ENCODE peak calls at places on chromosomes 5 and 9, in ten cellular contexts. X is RPMI7951; G is right cardiac atrium; J is stimulated activated CD8-positive, alpha-beta memory T cell treated with anti-CD3 and anti-CD28 coated beads, Interleukin-4, amount 100 ng/mL, for 24 hours; V is nucleus accumbens; F is cardiac muscle cell; E is activated CD4-positive, alpha-beta T cell treated with anti-CD3 and anti-CD28 coated beads, Interleukin-2, amount 10 ng/mL, durations not matched to agents 7 days and 5 days; L is activated T-cell treated with anti-CD3 and anti-CD28 coated beads, Interleukin-2, amount 50 U/mL, for 48 hours; Y is tibial nerve; H is iris pigment epithelial cell. D is an unnamed sample.

GRCh38 chr5:56669534-56670483 is 145.5 kb upstream of the MAP3K1 start:
- DNase-seq in X (peak), G (peak), J (peak), V (no peak), F (peak), E (peak), L (peak), Y (peak), H (peak), D (no peak)

GRCh38 chr5:109907189-109907588 is 217.5 kb downstream of the MAN2A1 start:
- DNase-seq in X (peak), G (no peak), J (no peak), V (no peak), F (no peak), E (no peak), L (no peak), Y (peak), H (peak), D (no peak)

GRCh38 chr5:91225848-91226686 is 157.1 kb downstream of the ARRDC3 start:
- DNase-seq in X (peak), G (no peak), J (peak), V (no peak), F (peak), E (peak), L (peak), Y (no peak), H (no peak), D (no peak)

GRCh38 chr9:88739373-88739772 is 204.4 kb downstream of the NXNL2 start:
- DNase-seq in X (no peak), G (no peak), J (no peak), V (no peak), F (no peak), E (no peak), L (no peak), Y (no peak), H (no peak), D (no peak)

GRCh38 chr5:150167163-150167798 is 703 bp downstream of the CDX1 start:
- DNase-seq in X (no peak), G (peak), J (no peak), V (no peak), F (no peak), E (no peak), L (no peak), Y (no peak), H (no peak), D (no peak)

GRCh38 chr9:33273266-33273971 is 8.6 kb downstream of the CHMP5 start:
- DNase-seq in X (no peak), G (no peak), J (no peak), V (no peak), F (no peak), E (no peak), L (no peak), Y (no peak), H (peak), D (no peak)

GRCh38 chr5:79702606-79703380 is 13.2 kb downstream of the CMYA5 start:
- DNase-seq in X (peak), G (no peak), J (peak), V (no peak), F (no peak), E (peak), L (peak), Y (no peak), H (peak), D (no peak)

GRCh38 chr5:3212869-3213268 is 382.8 kb upstream of the IRX1 start:
- DNase-seq in X (no peak), G (no peak), J (no peak), V (no peak), F (no peak), E (no peak), L (no peak), Y (no peak), H (no peak), D (no peak)

GRCh38 chr9:87836951-87837715 is 45.5 kb upstream of the SPATA31E1 start:
- DNase-seq in X (no peak), G (no peak), J (no peak), V (no peak), F (no peak), E (no peak), L (no peak), Y (no peak), H (no peak), D (no peak)

GRCh38 chr9:2174321-2174720 is 159.2 kb downstream of the SMARCA2 start:
- DNase-seq in X (no peak), G (no peak), J (no peak), V (no peak), F (no peak), E (no peak), L (no peak), Y (no peak), H (no peak), D (no peak)

GRCh38 chr5:173329370-173330150 is 1.3 kb upstream of the STC2 start:
- DNase-seq in X (peak), G (no peak), J (no peak), V (no peak), F (peak), E (peak), L (peak), Y (no peak), H (no peak), D (no peak)

GRCh38 chr9:34387239-34387638 is 10.5 kb upstream of the MYORG start:
- DNase-seq in X (no peak), G (no peak), J (no peak), V (no peak), F (no peak), E (peak), L (no peak), Y (no peak), H (no peak), D (no peak)

GRCh38 chr5:52580921-52581320 is 206.8 kb upstream of the ITGA1 start:
- DNase-seq in X (peak), G (peak), J (no peak), V (no peak), F (no peak), E (no peak), L (no peak), Y (no peak), H (peak), D (no peak)

GRCh38 chr5:153233933-153234332 is 256.5 kb upstream of the GRIA1 start:
- DNase-seq in X (no peak), G (no peak), J (no peak), V (no peak), F (no peak), E (no peak), L (no peak), Y (peak), H (no peak), D (no peak)

GRCh38 chr9:79233542-79233941 is 338.2 kb upstream of the TLE4 start:
- DNase-seq in X (peak), G (no peak), J (no peak), V (no peak), F (no peak), E (no peak), L (no peak), Y (no peak), H (peak), D (no peak)

GRCh38 chr5:150396247-150396646 is 16.5 kb downstream of the CD74 start:
- DNase-seq in X (no peak), G (no peak), J (no peak), V (no peak), F (no peak), E (no peak), L (no peak), Y (no peak), H (no peak), D (no peak)

GRCh38 chr5:110377411-110378392 is 348.8 kb downstream of the TMEM232 start:
- DNase-seq in X (no peak), G (no peak), J (no peak), V (no peak), F (peak), E (no peak), L (no peak), Y (no peak), H (peak), D (no peak)

GRCh38 chr5:44885903-44886302 is 77.2 kb downstream of the MRPS30 start:
- DNase-seq in X (peak), G (no peak), J (no peak), V (no peak), F (no peak), E (no peak), L (no peak), Y (no peak), H (peak), D (no peak)

GRCh38 chr9:134570151-134570621 is 71.4 kb upstream of the COL5A1 start:
- DNase-seq in X (no peak), G (peak), J (no peak), V (no peak), F (no peak), E (no peak), L (no peak), Y (no peak), H (no peak), D (no peak)

D was measured in omental fat pad.